ENCODE peak calls at places on chromosomes 5 and 9, in seven cellular contexts. One of them, this sample, is unnamed.

GRCh38 chr9:6703898-6704639 is 53.7 kb upstream of the KDM4C start:
- DNase-seq in AG04450: peak
- DNase-seq in uterus: peak
- DNase-seq in coronary artery: peak
- DNase-seq in A673: peak
- DNase-seq in tibial artery: peak
- DNase-seq in stomach: peak
- DNase-seq in this sample: no peak

GRCh38 chr9:72633966-72634365 is 112.6 kb downstream of the TMC1 start:
- DNase-seq in A673: peak
- DNase-seq in AG04450: peak
- DNase-seq in coronary artery: no peak
- DNase-seq in stomach: no peak
- DNase-seq in uterus: no peak
- DNase-seq in tibial artery: no peak
- DNase-seq in this sample: no peak

GRCh38 chr9:852539-852938 is 11.0 kb downstream of the DMRT1 start:
- DNase-seq in coronary artery: no peak
- DNase-seq in stomach: no peak
- DNase-seq in AG04450: no peak
- DNase-seq in uterus: no peak
- DNase-seq in tibial artery: no peak
- DNase-seq in A673: no peak
- DNase-seq in this sample: no peak

GRCh38 chr9:81113408-81114124 is 575.8 kb downstream of the TLE1 start:
- DNase-seq in coronary artery: no peak
- DNase-seq in stomach: no peak
- DNase-seq in tibial artery: no peak
- DNase-seq in AG04450: no peak
- DNase-seq in uterus: no peak
- DNase-seq in A673: no peak
- DNase-seq in this sample: no peak

GRCh38 chr5:157253547-157253946 is 12.4 kb upstream of the CYFIP2 start:
- DNase-seq in uterus: peak
- DNase-seq in AG04450: peak
- DNase-seq in tibial artery: no peak
- DNase-seq in coronary artery: no peak
- DNase-seq in A673: peak
- DNase-seq in stomach: peak
- DNase-seq in this sample: no peak

GRCh38 chr5:141951341-141951781 is 6.6 kb downstream of the PCDH12 start:
- DNase-seq in coronary artery: no peak
- DNase-seq in stomach: no peak
- DNase-seq in AG04450: no peak
- DNase-seq in A673: peak
- DNase-seq in tibial artery: peak
- DNase-seq in uterus: no peak
- DNase-seq in this sample: no peak

GRCh38 chr5:61332891-61333350 is 863 bp downstream of the ZSWIM6 start:
- DNase-seq in A673: peak
- DNase-seq in stomach: peak
- DNase-seq in coronary artery: peak
- DNase-seq in tibial artery: peak
- DNase-seq in uterus: peak
- DNase-seq in AG04450: no peak
- DNase-seq in this sample: no peak

GRCh38 chr9:125631391-125632085 is 75.5 kb downstream of the MAPKAP1 start:
- DNase-seq in AG04450: no peak
- DNase-seq in stomach: no peak
- DNase-seq in coronary artery: no peak
- DNase-seq in A673: peak
- DNase-seq in uterus: no peak
- DNase-seq in tibial artery: no peak
- DNase-seq in this sample: no peak

GRCh38 chr5:161847447-161847846 is 473 bp upstream of the GABRA1 start:
- DNase-seq in stomach: no peak
- DNase-seq in AG04450: no peak
- DNase-seq in uterus: no peak
- DNase-seq in coronary artery: no peak
- DNase-seq in A673: no peak
- DNase-seq in tibial artery: no peak
- DNase-seq in this sample: no peak

GRCh38 chr9:37364136-37364535 is 58.4 kb upstream of the GRHPR start:
- DNase-seq in AG04450: no peak
- DNase-seq in A673: no peak
- DNase-seq in uterus: no peak
- DNase-seq in coronary artery: no peak
- DNase-seq in tibial artery: no peak
- DNase-seq in stomach: no peak
- DNase-seq in this sample: peak

GRCh38 chr9:92406506-92406905 is 2.1 kb upstream of the OGN start:
- DNase-seq in A673: no peak
- DNase-seq in AG04450: no peak
- DNase-seq in uterus: no peak
- DNase-seq in stomach: no peak
- DNase-seq in tibial artery: peak
- DNase-seq in coronary artery: peak
- DNase-seq in this sample: no peak

GRCh38 chr9:109319072-109319630 is 1.7 kb downstream of the EPB41L4B start:
- DNase-seq in coronary artery: no peak
- DNase-seq in A673: no peak
- DNase-seq in stomach: peak
- DNase-seq in tibial artery: no peak
- DNase-seq in AG04450: no peak
- DNase-seq in uterus: no peak
- DNase-seq in this sample: no peak

GRCh38 chr9:109319631-109320233 is 1.1 kb downstream of the EPB41L4B start:
- DNase-seq in uterus: no peak
- DNase-seq in tibial artery: no peak
- DNase-seq in stomach: peak
- DNase-seq in AG04450: no peak
- DNase-seq in A673: no peak
- DNase-seq in coronary artery: no peak
- DNase-seq in this sample: no peak

GRCh38 chr9:109320338-109320733 is 523 bp downstream of the EPB41L4B start:
- DNase-seq in uterus: no peak
- DNase-seq in coronary artery: no peak
- DNase-seq in A673: no peak
- DNase-seq in stomach: no peak
- DNase-seq in AG04450: no peak
- DNase-seq in tibial artery: no peak
- DNase-seq in this sample: no peak

GRCh38 chr9:109321727-109322126 is 868 bp upstream of the EPB41L4B start:
- DNase-seq in AG04450: no peak
- DNase-seq in uterus: no peak
- DNase-seq in stomach: no peak
- DNase-seq in tibial artery: no peak
- DNase-seq in A673: no peak
- DNase-seq in coronary artery: no peak
- DNase-seq in this sample: no peak

DNA sequence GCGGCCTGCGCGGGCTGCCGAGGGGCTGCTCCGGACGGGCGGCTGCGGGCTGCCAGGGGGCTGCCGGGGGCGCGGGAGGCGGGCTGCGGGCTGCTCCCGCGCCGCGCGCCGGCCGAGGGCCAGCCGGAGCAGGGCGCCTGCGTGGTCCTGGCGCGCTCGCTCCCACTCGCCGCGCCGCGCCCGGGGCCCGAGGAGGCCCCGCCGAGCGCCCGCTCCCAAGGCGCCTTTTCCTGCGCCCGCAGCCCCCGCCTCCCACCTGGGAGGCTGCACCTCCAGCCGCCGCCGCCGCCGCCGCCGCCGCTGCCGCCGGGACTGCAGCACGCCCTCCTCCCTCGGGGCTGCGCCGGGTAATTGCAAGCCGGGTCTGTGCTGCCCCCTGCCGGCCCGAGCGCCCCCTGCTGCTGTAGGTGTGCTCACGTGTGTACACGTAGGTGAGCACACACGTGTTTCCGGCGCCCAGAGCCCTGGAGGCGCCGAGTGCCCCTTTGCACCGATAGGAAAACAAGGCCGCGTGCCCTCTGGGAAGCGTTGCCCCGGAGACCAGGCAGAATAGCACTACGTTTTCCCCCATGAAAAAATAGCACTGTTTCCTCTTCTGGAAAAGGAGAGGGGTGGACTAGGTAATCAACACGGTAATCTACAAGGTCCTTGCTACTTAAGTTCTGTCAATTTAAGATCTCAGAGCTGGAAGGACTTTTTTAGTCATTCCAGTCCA is at the start of gene EPB41L4B:
- DNase-seq in coronary artery: peak
- DNase-seq in AG04450: no peak
- DNase-seq in stomach: peak
- DNase-seq in uterus: peak
- DNase-seq in A673: peak
- DNase-seq in tibial artery: peak
- DNase-seq in this sample: no peak
- H3K27ac ChIP-seq in coronary artery: no peak
- H3K27ac ChIP-seq in AG04450: no peak
- H3K27ac ChIP-seq in stomach: peak
- H3K27ac ChIP-seq in uterus: no peak
- H3K27ac ChIP-seq in A673: no peak
- H3K27ac ChIP-seq in tibial artery: no peak
- H3K27ac ChIP-seq in this sample: no peak

GRCh38 chr5:170491479-170491878 is 12.3 kb upstream of the KCNIP1 start:
- DNase-seq in AG04450: peak
- DNase-seq in tibial artery: no peak
- DNase-seq in stomach: no peak
- DNase-seq in uterus: peak
- DNase-seq in coronary artery: no peak
- DNase-seq in A673: peak
- DNase-seq in this sample: no peak
- H3K27ac ChIP-seq in AG04450: peak
- H3K27ac ChIP-seq in tibial artery: peak
- H3K27ac ChIP-seq in stomach: peak
- H3K27ac ChIP-seq in uterus: peak
- H3K27ac ChIP-seq in coronary artery: peak
- H3K27ac ChIP-seq in A673: no peak
- H3K27ac ChIP-seq in this sample: no peak

DNA sequence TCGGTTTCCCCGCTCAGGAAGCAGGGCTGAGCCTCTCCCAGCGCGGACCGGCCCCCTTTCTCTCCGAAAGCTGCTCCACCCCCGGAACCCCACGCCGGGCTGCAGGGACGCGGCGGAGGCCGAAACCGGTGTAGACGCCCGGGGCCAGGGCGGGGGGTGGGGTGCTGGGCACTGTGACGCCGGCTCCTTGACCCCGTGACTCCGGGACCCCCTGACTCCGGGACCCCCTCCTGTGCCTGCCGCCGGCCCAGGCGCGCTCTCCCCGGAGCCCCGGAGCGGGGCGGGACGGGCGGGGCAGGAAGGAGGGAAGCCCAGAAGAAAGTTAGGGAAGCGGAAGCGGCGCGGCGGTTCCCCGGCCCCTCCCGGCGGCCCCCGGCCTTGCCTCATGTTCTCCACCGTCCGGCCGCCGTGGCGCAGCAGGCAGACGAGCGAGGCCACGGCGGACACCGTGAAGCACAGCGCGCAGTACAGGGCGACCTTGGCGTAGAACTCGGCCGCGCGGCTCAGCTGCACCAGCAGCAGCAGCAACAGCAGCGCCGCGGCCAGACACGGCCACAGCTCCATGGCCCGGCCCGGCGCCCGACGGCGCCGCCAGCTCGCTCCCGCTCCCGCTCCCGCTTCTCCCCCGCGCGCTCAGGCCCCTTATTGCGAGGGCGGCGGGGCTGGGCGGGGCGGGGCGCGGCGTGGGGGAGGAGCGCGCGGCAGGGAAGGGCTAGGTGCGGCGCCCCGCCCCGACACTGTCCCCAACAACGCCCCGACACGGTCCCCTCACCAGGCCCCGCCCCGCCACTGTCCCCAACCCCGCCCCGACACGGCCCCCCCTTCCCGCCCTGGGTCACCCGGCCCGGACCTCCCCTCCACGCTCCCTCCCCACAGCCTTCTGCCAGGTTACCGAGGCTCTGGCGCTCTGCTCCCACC is at the start of gene AGPAT2:
- DNase-seq in stomach: peak
- DNase-seq in AG04450: no peak
- DNase-seq in coronary artery: no peak
- DNase-seq in uterus: peak
- DNase-seq in tibial artery: peak
- DNase-seq in A673: peak
- DNase-seq in this sample: no peak
- H3K27ac ChIP-seq in stomach: peak
- H3K27ac ChIP-seq in AG04450: no peak
- H3K27ac ChIP-seq in coronary artery: peak
- H3K27ac ChIP-seq in uterus: peak
- H3K27ac ChIP-seq in tibial artery: peak
- H3K27ac ChIP-seq in A673: peak
- H3K27ac ChIP-seq in this sample: peak

DNA sequence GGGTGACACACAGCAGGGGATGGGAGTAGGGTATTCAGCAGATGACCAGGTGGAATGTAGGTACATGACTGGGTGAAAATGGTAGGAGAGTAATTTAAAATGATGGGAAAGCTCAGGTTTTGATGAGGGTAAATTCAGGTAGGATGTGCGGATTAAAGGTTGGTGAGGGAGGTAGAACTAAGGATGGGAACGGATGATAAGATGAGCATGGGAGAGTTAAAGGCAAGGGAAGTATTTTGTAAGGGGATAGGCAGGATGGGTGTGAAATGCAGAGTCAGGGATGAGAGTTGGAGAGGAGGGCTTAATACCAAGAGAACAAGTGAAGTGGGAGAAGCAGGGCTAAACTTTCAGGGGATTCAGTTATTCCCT is 1.5 kb downstream of the TLN1 start:
- DNase-seq in uterus: no peak
- DNase-seq in stomach: no peak
- DNase-seq in A673: no peak
- DNase-seq in coronary artery: no peak
- DNase-seq in tibial artery: no peak
- DNase-seq in AG04450: no peak
- DNase-seq in this sample: no peak
- H3K27ac ChIP-seq in uterus: peak
- H3K27ac ChIP-seq in stomach: peak
- H3K27ac ChIP-seq in A673: no peak
- H3K27ac ChIP-seq in coronary artery: peak
- H3K27ac ChIP-seq in tibial artery: peak
- H3K27ac ChIP-seq in AG04450: peak
- H3K27ac ChIP-seq in this sample: peak

GRCh38 chr5:178131446-178131996 is 707 bp downstream of the RMND5B start:
- DNase-seq in AG04450: no peak
- DNase-seq in uterus: no peak
- DNase-seq in tibial artery: no peak
- DNase-seq in coronary artery: no peak
- DNase-seq in stomach: no peak
- DNase-seq in A673: no peak
- DNase-seq in this sample: no peak
- H3K27ac ChIP-seq in AG04450: no peak
- H3K27ac ChIP-seq in uterus: peak
- H3K27ac ChIP-seq in tibial artery: peak
- H3K27ac ChIP-seq in coronary artery: peak
- H3K27ac ChIP-seq in stomach: peak
- H3K27ac ChIP-seq in A673: peak
- H3K27ac ChIP-seq in this sample: peak

This sample was measured in vagina.